ENCODE peak calls at places on chromosomes 11 and 22, in eight cellular contexts. One of them, this sample, is unnamed.

GRCh38 chr11:75534291-75535038 is 8.7 kb upstream of the GDPD5 start:
- DNase-seq in cardiac fibroblast: no peak
- DNase-seq in NB4: no peak
- DNase-seq in GM20000: no peak
- DNase-seq in stomach: peak; percentile 60
- DNase-seq in fibroblast of pulmonary artery: no peak
- DNase-seq in astrocyte of the cerebellum: no peak
- DNase-seq in AG09309: no peak
- DNase-seq in this sample: no peak

GRCh38 chr11:122751298-122752070 is 86.8 kb upstream of the CRTAM start:
- DNase-seq in cardiac fibroblast: peak; percentile 57
- DNase-seq in NB4: peak; percentile 61
- DNase-seq in GM20000: no peak
- DNase-seq in stomach: no peak
- DNase-seq in fibroblast of pulmonary artery: no peak
- DNase-seq in astrocyte of the cerebellum: peak; percentile 62
- DNase-seq in AG09309: no peak
- DNase-seq in this sample: peak; percentile 13

GRCh38 chr11:104564921-104565580 is 333.2 kb downstream of the CASP12 start:
- DNase-seq in cardiac fibroblast: no peak
- DNase-seq in NB4: no peak
- DNase-seq in GM20000: no peak
- DNase-seq in stomach: no peak
- DNase-seq in fibroblast of pulmonary artery: no peak
- DNase-seq in astrocyte of the cerebellum: no peak
- DNase-seq in AG09309: no peak
- DNase-seq in this sample: no peak

GRCh38 chr11:134521452-134522289 is 109.6 kb upstream of the B3GAT1 start:
- DNase-seq in cardiac fibroblast: no peak
- DNase-seq in NB4: no peak
- DNase-seq in GM20000: no peak
- DNase-seq in stomach: no peak
- DNase-seq in fibroblast of pulmonary artery: no peak
- DNase-seq in astrocyte of the cerebellum: no peak
- DNase-seq in AG09309: no peak
- DNase-seq in this sample: no peak

GRCh38 chr22:24416095-24416494 is 11.3 kb upstream of the ADORA2A start:
- DNase-seq in cardiac fibroblast: no peak
- DNase-seq in NB4: no peak
- DNase-seq in GM20000: no peak
- DNase-seq in stomach: no peak
- DNase-seq in fibroblast of pulmonary artery: no peak
- DNase-seq in astrocyte of the cerebellum: no peak
- DNase-seq in AG09309: no peak
- DNase-seq in this sample: no peak

GRCh38 chr11:11379661-11380060 is 26.6 kb upstream of the CSNK2A3 start:
- DNase-seq in cardiac fibroblast: no peak
- DNase-seq in NB4: no peak
- DNase-seq in GM20000: no peak
- DNase-seq in stomach: no peak
- DNase-seq in fibroblast of pulmonary artery: no peak
- DNase-seq in astrocyte of the cerebellum: no peak
- DNase-seq in AG09309: no peak
- DNase-seq in this sample: no peak

GRCh38 chr22:19218541-19219233 is 40.2 kb upstream of the SLC25A1 start:
- DNase-seq in cardiac fibroblast: no peak
- DNase-seq in NB4: no peak
- DNase-seq in GM20000: no peak
- DNase-seq in stomach: no peak
- DNase-seq in fibroblast of pulmonary artery: no peak
- DNase-seq in astrocyte of the cerebellum: no peak
- DNase-seq in AG09309: no peak
- DNase-seq in this sample: no peak

GRCh38 chr22:18035740-18036139 is 11.4 kb upstream of the MICAL3 start:
- DNase-seq in cardiac fibroblast: no peak
- DNase-seq in NB4: peak; percentile 50
- DNase-seq in GM20000: no peak
- DNase-seq in stomach: peak; percentile 36
- DNase-seq in fibroblast of pulmonary artery: no peak
- DNase-seq in astrocyte of the cerebellum: no peak
- DNase-seq in AG09309: no peak
- DNase-seq in this sample: peak; percentile 97

GRCh38 chr11:313787-314547 is at the start of gene IFITM1:
- DNase-seq in cardiac fibroblast: peak; percentile 62
- DNase-seq in NB4: peak; percentile 87
- DNase-seq in GM20000: peak; percentile 90
- DNase-seq in stomach: no peak
- DNase-seq in fibroblast of pulmonary artery: peak; percentile 88
- DNase-seq in astrocyte of the cerebellum: peak; percentile 75
- DNase-seq in AG09309: peak; percentile 76
- DNase-seq in this sample: peak; percentile 74

GRCh38 chr11:27303903-27304302 is 59.1 kb downstream of the CCDC34 start:
- DNase-seq in cardiac fibroblast: no peak
- DNase-seq in NB4: no peak
- DNase-seq in GM20000: no peak
- DNase-seq in stomach: no peak
- DNase-seq in fibroblast of pulmonary artery: no peak
- DNase-seq in astrocyte of the cerebellum: no peak
- DNase-seq in AG09309: no peak
- DNase-seq in this sample: no peak

GRCh38 chr22:36986242-36986821 is 32.9 kb downstream of the TST start:
- DNase-seq in cardiac fibroblast: peak; percentile 42
- DNase-seq in NB4: peak; percentile 67
- DNase-seq in GM20000: no peak
- DNase-seq in stomach: peak; percentile 49
- DNase-seq in fibroblast of pulmonary artery: no peak
- DNase-seq in astrocyte of the cerebellum: no peak
- DNase-seq in AG09309: no peak
- DNase-seq in this sample: peak; percentile 57

GRCh38 chr11:75792127-75792731 is 22.8 kb upstream of the UVRAG start:
- DNase-seq in cardiac fibroblast: no peak
- DNase-seq in NB4: no peak
- DNase-seq in GM20000: no peak
- DNase-seq in stomach: no peak
- DNase-seq in fibroblast of pulmonary artery: no peak
- DNase-seq in astrocyte of the cerebellum: no peak
- DNase-seq in AG09309: no peak
- DNase-seq in this sample: no peak

GRCh38 chr11:85947431-85948272 is 92.5 kb downstream of the CCDC83 start:
- DNase-seq in cardiac fibroblast: peak; percentile 98
- DNase-seq in NB4: peak; percentile 68
- DNase-seq in GM20000: peak; percentile 36
- DNase-seq in stomach: no peak
- DNase-seq in fibroblast of pulmonary artery: peak; percentile 96
- DNase-seq in astrocyte of the cerebellum: peak; percentile 69
- DNase-seq in AG09309: peak; percentile 73
- DNase-seq in this sample: peak; percentile 81

GRCh38 chr11:102047305-102047924 is at the start of gene CFAP300:
- DNase-seq in cardiac fibroblast: peak; percentile 89
- DNase-seq in NB4: peak; percentile 9
- DNase-seq in GM20000: peak; percentile 23
- DNase-seq in stomach: peak; percentile 82
- DNase-seq in fibroblast of pulmonary artery: peak; percentile 80
- DNase-seq in astrocyte of the cerebellum: no peak
- DNase-seq in AG09309: peak; percentile 13
- DNase-seq in this sample: peak; percentile 75

GRCh38 chr22:24523873-24524272 is 28.7 kb downstream of the UPB1 start:
- DNase-seq in cardiac fibroblast: peak; percentile 51
- DNase-seq in NB4: no peak
- DNase-seq in GM20000: no peak
- DNase-seq in stomach: peak; percentile 32
- DNase-seq in fibroblast of pulmonary artery: peak; percentile 53
- DNase-seq in astrocyte of the cerebellum: peak; percentile 5
- DNase-seq in AG09309: no peak
- DNase-seq in this sample: no peak

DNA sequence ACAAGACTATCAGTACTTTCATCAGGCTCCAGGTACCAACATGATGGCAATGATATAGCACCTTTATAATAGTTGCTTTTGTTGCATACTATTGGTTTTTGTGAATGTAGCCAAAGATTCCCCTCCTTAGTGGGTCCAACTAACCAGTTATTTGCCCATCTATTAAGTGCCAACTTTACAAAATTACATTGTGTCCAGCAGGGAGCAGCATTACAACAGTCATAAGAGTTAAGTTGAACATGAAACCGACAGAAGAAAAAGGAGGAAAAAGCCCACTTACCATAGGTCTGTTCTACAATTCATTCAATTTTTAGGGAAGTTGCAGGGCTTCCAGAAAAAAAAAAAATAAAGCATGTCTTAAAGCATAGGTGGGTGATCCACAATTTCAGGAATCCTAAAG is 21.6 kb downstream of the IMMP1L start:
- DNase-seq in cardiac fibroblast: peak; percentile 83
- DNase-seq in NB4: peak; percentile 57
- DNase-seq in GM20000: no peak
- DNase-seq in stomach: no peak
- DNase-seq in fibroblast of pulmonary artery: peak; percentile 85
- DNase-seq in astrocyte of the cerebellum: peak; percentile 79
- DNase-seq in AG09309: peak; percentile 10
- DNase-seq in this sample: peak; percentile 52
- TF ChIP-seq CTCF in cardiac fibroblast: peak; percentile 38
- TF ChIP-seq CTCF in NB4: peak; percentile 5
- TF ChIP-seq CTCF in GM20000: peak; percentile 8
- TF ChIP-seq CTCF in stomach: no peak
- TF ChIP-seq CTCF in fibroblast of pulmonary artery: peak; percentile 51
- TF ChIP-seq CTCF in astrocyte of the cerebellum: peak; percentile 43
- TF ChIP-seq CTCF in AG09309: peak; percentile 44
- TF ChIP-seq CTCF in this sample: peak; percentile 43

DNA sequence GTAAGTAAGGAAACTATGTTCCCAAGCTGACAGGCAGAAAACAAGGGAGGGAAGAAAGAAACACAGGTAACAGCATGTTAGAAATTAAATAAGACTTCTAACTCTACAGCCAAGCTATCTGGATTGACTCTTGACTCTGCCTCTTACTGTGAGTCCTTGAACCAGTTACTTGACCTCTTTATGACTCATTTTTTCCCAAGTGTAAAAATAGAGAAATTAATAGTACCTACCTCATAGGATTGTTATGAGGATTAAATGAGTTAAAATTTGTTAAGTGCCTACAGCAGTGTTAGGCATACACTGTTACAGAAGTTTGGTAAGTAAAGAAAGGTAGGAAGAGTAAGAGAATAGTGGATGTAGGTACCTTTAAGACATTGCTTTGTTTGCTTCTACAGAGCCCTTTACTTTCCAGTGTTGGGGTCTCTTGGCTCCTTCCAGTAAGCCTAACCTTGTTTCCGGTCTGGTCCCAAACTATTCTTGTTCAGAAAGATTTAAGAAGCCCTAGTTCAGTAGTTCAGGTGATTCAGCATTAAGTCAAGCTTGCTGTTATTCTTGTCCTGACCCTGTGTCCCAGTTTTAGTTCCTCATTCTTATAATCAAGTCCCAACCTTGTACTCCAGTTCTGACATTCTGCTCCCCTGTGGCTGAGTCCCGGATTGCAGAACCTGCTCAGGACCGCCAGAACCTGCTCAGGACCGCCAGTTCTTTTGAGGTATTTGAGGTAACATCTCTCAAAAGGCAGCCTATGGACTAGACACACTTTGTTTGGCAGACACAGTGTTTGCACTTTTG is 963.4 kb upstream of the CCDC90B start:
- DNase-seq in cardiac fibroblast: peak; percentile 46
- DNase-seq in NB4: peak; percentile 13
- DNase-seq in GM20000: peak; percentile 3
- DNase-seq in stomach: no peak
- DNase-seq in fibroblast of pulmonary artery: no peak
- DNase-seq in astrocyte of the cerebellum: no peak
- DNase-seq in AG09309: no peak
- DNase-seq in this sample: no peak
- TF ChIP-seq CTCF in cardiac fibroblast: no peak
- TF ChIP-seq CTCF in NB4: no peak
- TF ChIP-seq CTCF in GM20000: no peak
- TF ChIP-seq CTCF in stomach: no peak
- TF ChIP-seq CTCF in fibroblast of pulmonary artery: no peak
- TF ChIP-seq CTCF in astrocyte of the cerebellum: no peak
- TF ChIP-seq CTCF in AG09309: no peak
- TF ChIP-seq CTCF in this sample: no peak

DNA sequence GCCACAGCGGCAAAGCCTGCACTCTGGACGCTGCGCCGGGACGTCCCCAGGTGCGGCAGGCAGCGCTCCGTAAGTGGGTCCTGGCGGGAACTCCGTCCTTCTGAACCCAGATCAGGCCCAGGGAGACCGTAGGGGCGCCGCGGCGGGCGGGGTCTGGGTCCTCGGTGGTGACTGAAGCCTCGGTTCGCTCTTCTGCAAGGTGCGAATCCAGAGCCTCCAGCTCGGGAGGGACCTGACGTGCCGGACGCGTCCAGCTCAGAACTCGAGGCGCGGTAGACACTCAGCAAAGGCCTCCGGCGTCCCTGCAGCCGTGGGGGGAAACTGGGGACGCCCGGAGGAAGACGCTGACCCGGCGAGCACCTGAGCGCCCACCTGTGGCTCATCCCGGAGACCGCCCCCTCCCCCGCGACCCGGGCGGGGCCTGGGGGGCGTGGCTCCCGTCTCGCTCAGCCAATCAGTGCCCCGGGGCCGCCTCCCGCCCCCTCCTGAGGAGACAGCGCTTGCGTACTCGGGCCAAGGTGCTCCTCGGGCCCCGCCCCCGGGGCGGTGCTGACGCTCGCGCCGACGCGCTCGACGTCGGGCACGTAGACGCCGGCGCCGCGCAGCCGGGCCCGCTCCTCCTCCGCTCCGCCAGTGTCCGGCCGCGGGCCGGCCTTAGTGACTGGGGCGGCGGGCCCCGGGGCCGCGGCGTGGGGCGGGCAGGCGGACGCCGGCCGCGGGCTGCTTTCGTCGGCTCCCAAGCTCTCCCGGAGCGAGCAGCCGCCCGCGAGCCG is at the start of gene PPFIA1:
- DNase-seq in cardiac fibroblast: peak; percentile 92
- DNase-seq in NB4: peak; percentile 95
- DNase-seq in GM20000: peak; percentile 99
- DNase-seq in stomach: peak; percentile 97
- DNase-seq in fibroblast of pulmonary artery: peak; percentile 93
- DNase-seq in astrocyte of the cerebellum: peak; percentile 82
- DNase-seq in AG09309: peak; percentile 68
- DNase-seq in this sample: peak; percentile 95
- TF ChIP-seq CTCF in cardiac fibroblast: no peak
- TF ChIP-seq CTCF in NB4: no peak
- TF ChIP-seq CTCF in GM20000: no peak
- TF ChIP-seq CTCF in stomach: no peak
- TF ChIP-seq CTCF in fibroblast of pulmonary artery: no peak
- TF ChIP-seq CTCF in astrocyte of the cerebellum: no peak
- TF ChIP-seq CTCF in AG09309: no peak
- TF ChIP-seq CTCF in this sample: no peak

DNA sequence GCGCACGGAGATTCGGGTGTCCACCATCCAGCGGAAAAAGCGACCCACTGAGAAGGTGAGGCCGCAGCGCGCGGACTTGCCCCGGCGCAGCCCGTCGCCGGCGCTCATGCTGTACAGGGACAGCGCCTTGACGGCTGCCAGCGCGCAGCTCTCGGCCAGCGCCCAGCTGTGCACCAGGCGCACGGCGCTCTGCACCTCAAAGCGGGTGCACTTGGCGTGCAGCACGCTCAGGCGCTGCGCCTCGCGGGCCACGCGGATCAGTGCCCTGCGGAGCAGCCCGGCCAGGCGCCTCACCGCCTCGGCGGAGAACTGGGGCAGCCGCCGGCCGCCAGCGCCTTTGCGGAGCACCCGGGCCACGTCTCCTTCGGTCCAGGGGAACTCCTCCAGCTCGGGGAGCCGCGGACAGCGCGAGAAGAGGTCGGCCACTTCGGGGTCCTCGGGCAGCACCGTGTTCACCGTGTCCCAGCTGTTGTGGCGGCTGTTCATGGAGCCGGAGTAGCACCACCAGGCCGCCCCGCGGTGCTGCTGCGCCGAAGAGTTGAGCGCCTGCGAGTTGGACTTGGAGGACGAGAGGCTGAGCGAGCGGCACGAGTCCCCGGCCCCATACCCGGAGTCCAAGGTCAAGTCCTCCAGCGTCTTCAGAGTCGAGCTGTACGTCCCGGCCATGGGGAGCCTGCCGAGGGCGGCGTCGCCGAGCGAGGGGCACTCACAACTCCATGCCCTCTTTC is 728 bp downstream of the ABTB2 start:
- DNase-seq in cardiac fibroblast: peak; percentile 76
- DNase-seq in NB4: peak; percentile 82
- DNase-seq in GM20000: peak; percentile 56
- DNase-seq in stomach: peak; percentile 63
- DNase-seq in fibroblast of pulmonary artery: peak; percentile 67
- DNase-seq in astrocyte of the cerebellum: no peak
- DNase-seq in AG09309: no peak
- DNase-seq in this sample: peak; percentile 54
- TF ChIP-seq CTCF in cardiac fibroblast: no peak
- TF ChIP-seq CTCF in NB4: no peak
- TF ChIP-seq CTCF in GM20000: no peak
- TF ChIP-seq CTCF in stomach: no peak
- TF ChIP-seq CTCF in fibroblast of pulmonary artery: no peak
- TF ChIP-seq CTCF in astrocyte of the cerebellum: no peak
- TF ChIP-seq CTCF in AG09309: no peak
- TF ChIP-seq CTCF in this sample: no peak